ENCODE peak calls at places on chromosome 13, in four cellular contexts. C is fibroblast of lung, F is neuronal stem cell, Q is PC-3. V is an unnamed sample.

GRCh38 chr13:111401151-111401550 is 80.7 kb downstream of the TEX29 start:
- DNase-seq in C (no peak), F (no peak), Q (no peak), V (no peak)

GRCh38 chr13:73090116-73090811 is 31.5 kb downstream of the KLF5 start:
- DNase-seq in C (peak), F (no peak), Q (peak), V (no peak)

GRCh38 chr13:100610399-100611347 is 22.1 kb upstream of the GGACT start:
- DNase-seq in C (no peak), F (no peak), Q (no peak), V (no peak)

GRCh38 chr13:101554420-101555125 is 102.1 kb downstream of the ITGBL1 start:
- DNase-seq in C (no peak), F (no peak), Q (peak), V (no peak)

GRCh38 chr13:61252213-61252612 is 163.4 kb downstream of the PCDH20 start:
- DNase-seq in C (no peak), F (no peak), Q (no peak), V (no peak)

GRCh38 chr13:113358653-113359052 is 5.3 kb downstream of the GRTP1 start:
- DNase-seq in C (no peak), F (no peak), Q (no peak), V (no peak)

GRCh38 chr13:96768524-96768923 is 225.8 kb downstream of the OXGR1 start:
- DNase-seq in C (no peak), F (no peak), Q (no peak), V (no peak)

GRCh38 chr13:28338202-28338601 is 156.7 kb downstream of the FLT1 start:
- DNase-seq in C (no peak), F (no peak), Q (no peak), V (no peak)

GRCh38 chr13:28316841-28317240 is 178.1 kb downstream of the FLT1 start:
- DNase-seq in C (no peak), F (no peak), Q (no peak), V (no peak)

GRCh38 chr13:32164622-32165268 is 133.2 kb downstream of the FRY start:
- DNase-seq in C (peak), F (peak), Q (peak), V (peak)

GRCh38 chr13:114063545-114064515 is 68.6 kb downstream of the RASA3 start:
- DNase-seq in C (peak), F (no peak), Q (peak), V (no peak)

GRCh38 chr13:113024466-113024865 is 55.5 kb downstream of the MCF2L start:
- DNase-seq in C (no peak), F (no peak), Q (no peak), V (no peak)

GRCh38 chr13:77215543-77215942 is 111.4 kb downstream of the MYCBP2 start:
- DNase-seq in C (no peak), F (no peak), Q (no peak), V (no peak)

GRCh38 chr13:35092251-35092650 is 150.2 kb downstream of the NBEA start:
- DNase-seq in C (no peak), F (no peak), Q (no peak), V (no peak)

GRCh38 chr13:67148219-67148583 is 81.9 kb downstream of the PCDH9 start:
- DNase-seq in C (peak), F (no peak), Q (no peak), V (no peak)
- H3K9ac ChIP-seq in C (no peak), F (no peak), Q (no peak), V (no peak)

DNA sequence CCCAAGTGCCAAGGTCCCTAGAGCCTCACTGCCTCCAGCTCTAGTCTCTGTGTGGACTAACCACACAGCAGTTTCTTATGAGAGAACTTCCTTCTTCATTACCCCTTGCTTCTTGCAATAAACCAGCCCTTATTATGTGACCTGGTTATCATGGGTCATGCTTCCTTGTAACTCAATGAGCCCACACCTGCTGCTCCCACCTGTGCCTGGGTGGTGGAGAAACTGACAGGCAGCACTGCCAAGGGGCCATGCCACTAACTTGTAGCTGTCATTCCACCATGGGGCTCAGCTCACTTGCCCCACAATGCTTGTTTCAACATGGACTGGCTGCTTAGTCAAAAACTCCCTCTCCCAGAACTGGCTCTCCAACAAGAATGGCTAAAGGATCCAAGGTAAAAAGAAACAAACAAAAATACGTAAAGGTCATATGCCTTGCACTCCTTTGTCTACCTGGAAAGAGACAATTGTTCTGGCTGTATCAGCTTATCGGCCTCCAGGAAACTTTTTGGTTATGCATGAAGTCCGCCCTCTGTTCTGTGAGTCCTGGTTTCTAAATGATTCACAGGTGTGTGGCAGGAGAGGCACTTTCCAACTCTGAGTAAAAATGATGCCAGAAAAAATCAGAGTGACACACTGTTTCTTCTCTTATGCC is 446.4 kb downstream of the COG6 start:
- DNase-seq in C (no peak), F (no peak), Q (no peak), V (no peak)
- H3K27ac ChIP-seq in C (no peak), F (no peak), Q (peak), V (no peak)

DNA sequence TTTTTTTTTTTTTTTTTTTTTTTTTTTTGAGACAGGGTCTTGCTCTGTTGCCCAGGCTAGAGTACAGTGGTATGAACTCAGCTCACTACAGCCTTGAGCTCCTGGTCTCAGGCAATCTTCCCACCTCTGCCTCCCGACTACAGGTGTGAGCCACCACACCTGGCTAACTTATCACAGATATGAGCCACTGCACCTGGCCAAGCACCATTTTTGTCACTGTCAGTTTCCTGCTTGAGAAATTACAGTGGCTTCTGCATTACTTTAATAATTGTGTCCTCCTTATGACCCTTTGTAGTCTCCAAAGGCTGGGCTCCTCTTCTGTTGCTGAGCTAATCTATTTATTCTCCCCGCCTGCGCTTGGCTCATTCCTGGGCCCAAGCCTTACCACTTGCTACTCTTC is 16.0 kb downstream of the UBE2L5 start:
- DNase-seq in C (no peak), F (no peak), Q (no peak), V (no peak)
- H3K9ac ChIP-seq in C (no peak), F (no peak), Q (no peak), V (no peak)

GRCh38 chr13:45436332-45436731 is 18.2 kb upstream of the SLC25A30 start:
- DNase-seq in C (no peak), F (no peak), Q (no peak), V (no peak)

GRCh38 chr13:45439781-45440462 is 21.7 kb upstream of the SLC25A30 start:
- DNase-seq in C (no peak), F (no peak), Q (no peak), V (no peak)

GRCh38 chr13:45441633-45442032 is 23.1 kb upstream of the COG3 start:
- DNase-seq in C (peak), F (no peak), Q (peak), V (no peak)

GRCh38 chr13:45436953-45437352 is 18.8 kb upstream of the SLC25A30 start:
- DNase-seq in C (no peak), F (no peak), Q (no peak), V (no peak)

GRCh38 chr13:45439000-45439399 is 20.8 kb upstream of the SLC25A30 start:
- DNase-seq in C (no peak), F (no peak), Q (no peak), V (no peak)
- H3K27ac ChIP-seq in C (no peak), F (no peak), Q (no peak), V (no peak)

GRCh38 chr13:42892760-42893159 is 99.3 kb downstream of the EPSTI1 start:
- DNase-seq in C (peak), F (no peak), Q (peak), V (no peak)
- H3K9ac ChIP-seq in C (no peak), F (no peak), Q (no peak), V (no peak)

V was measured in SK-N-MC.